ENCODE peak calls at places on chromosome 5, in ten cellular contexts. B, F, S, V, J, A, T, G, D and I are unnamed samples.

GRCh38 chr5:16540421-16540820 is 74.8 kb upstream of the ZNF622 start:
- DNase-seq in B (no peak), F (no peak), S (no peak), V (no peak), J (no peak), A (no peak), T (no peak), G (no peak), D (no peak), I (no peak)

GRCh38 chr5:160333726-160334125 is 21.4 kb upstream of the CCNJL start:
- DNase-seq in B (no peak), F (no peak), S (no peak), V (no peak), J (no peak), A (no peak), T (no peak), G (no peak), D (no peak), I (no peak)

GRCh38 chr5:149037819-149038218 is 25.0 kb downstream of the SH3TC2 start:
- DNase-seq in B (no peak), F (no peak), S (no peak), V (no peak), J (no peak), A (no peak), T (no peak), G (no peak), D (no peak), I (no peak)

GRCh38 chr5:158837908-158838307 is 261.8 kb downstream of the EBF1 start:
- DNase-seq in B (no peak), F (no peak), S (no peak), V (no peak), J (no peak), A (no peak), T (no peak), G (no peak), D (no peak), I (no peak)

GRCh38 chr5:51958473-51958872 is 575.2 kb downstream of the ISL1 start:
- DNase-seq in B (no peak), F (no peak), S (no peak), V (no peak), J (no peak), A (no peak), T (no peak), G (no peak), D (no peak), I (no peak)

GRCh38 chr5:101678494-101679193 is 617.4 kb downstream of the SLCO4C1 start:
- DNase-seq in B (peak), F (peak), S (peak), V (no peak), J (peak), A (peak), T (peak), G (peak), D (no peak), I (no peak)

GRCh38 chr5:10157085-10157669 is 92.5 kb downstream of the ATPSCKMT start:
- DNase-seq in B (no peak), F (no peak), S (no peak), V (no peak), J (no peak), A (no peak), T (no peak), G (peak), D (no peak), I (no peak)

GRCh38 chr5:129135633-129136032 is 41.1 kb downstream of the ISOC1 start:
- DNase-seq in B (no peak), F (no peak), S (no peak), V (no peak), J (peak), A (no peak), T (no peak), G (no peak), D (no peak), I (no peak)

GRCh38 chr5:101626572-101626971 is 669.5 kb downstream of the SLCO4C1 start:
- DNase-seq in B (no peak), F (no peak), S (no peak), V (no peak), J (no peak), A (no peak), T (no peak), G (no peak), D (no peak), I (no peak)

GRCh38 chr5:80483636-80484232 is 4.2 kb upstream of the FAM151B start:
- DNase-seq in B (no peak), F (no peak), S (no peak), V (no peak), J (no peak), A (no peak), T (no peak), G (no peak), D (no peak), I (no peak)

DNA sequence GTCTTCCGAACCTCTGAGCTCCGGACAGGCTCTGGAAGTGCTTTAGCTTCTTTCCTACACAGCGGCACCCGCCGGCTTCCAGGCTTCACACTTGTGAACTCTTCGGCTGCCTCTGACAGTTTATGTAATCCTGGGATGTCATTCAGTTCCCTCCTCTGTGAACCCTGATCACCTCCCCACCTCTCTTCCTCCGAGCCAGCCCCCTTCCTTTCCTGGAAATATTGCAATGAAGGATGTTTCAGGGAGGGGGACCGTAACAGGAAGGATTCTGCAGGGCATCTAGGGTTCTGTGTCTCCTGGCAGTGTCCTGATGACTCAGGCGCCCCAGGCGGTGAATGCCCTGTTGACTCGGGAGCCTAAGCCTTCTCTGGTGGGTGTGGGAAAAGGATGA is at the start of gene CD14:
- DNase-seq in B (peak), F (no peak), S (no peak), V (no peak), J (no peak), A (no peak), T (no peak), G (no peak), D (peak), I (peak)
- TF ChIP-seq POLR2AphosphoS5 in B (no peak), F (no peak), S (no peak), V (peak), J (no peak), A (no peak), T (no peak), G (no peak), D (peak), I (no peak)

DNA sequence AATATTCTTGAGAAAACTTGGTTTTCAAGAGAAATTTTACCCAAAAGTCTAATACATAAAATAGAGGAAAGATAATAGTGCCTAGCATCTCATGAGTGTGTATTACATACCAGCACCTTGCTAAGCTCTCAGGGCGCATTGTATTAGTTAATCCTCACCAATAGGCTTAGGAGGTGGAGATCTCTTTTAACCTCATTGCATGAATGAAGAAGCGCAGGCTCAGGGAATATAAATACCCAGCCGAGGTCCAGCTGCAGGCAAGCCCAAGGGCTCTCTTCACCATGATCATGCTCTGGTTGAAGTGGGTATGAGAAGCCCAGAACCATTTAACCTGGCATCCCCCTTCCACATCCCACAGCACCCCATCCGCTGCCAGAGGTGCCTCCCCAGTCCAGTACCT is 46.0 kb downstream of the CAMK2A start:
- DNase-seq in B (no peak), F (no peak), S (no peak), V (no peak), J (no peak), A (no peak), T (no peak), G (no peak), D (no peak), I (no peak)
- H3K4me3 ChIP-seq in B (no peak), F (no peak), S (no peak), V (no peak), J (no peak), A (no peak), T (no peak), G (no peak), D (no peak), I (no peak)

GRCh38 chr5:164420161-164420560 is 914.7 kb downstream of the MAT2B start:
- DNase-seq in B (no peak), F (no peak), S (no peak), V (no peak), J (no peak), A (no peak), T (no peak), G (no peak), D (no peak), I (no peak)

GRCh38 chr5:164422400-164422799 is 917.0 kb downstream of the MAT2B start:
- DNase-seq in B (no peak), F (peak), S (no peak), V (no peak), J (no peak), A (no peak), T (no peak), G (no peak), D (no peak), I (no peak)
- TF ChIP-seq CTCF in B (no peak), F (no peak), S (no peak), V (no peak), J (no peak), A (no peak), T (no peak), G (no peak), D (no peak), I (no peak)

GRCh38 chr5:166068547-166069335 is 2222.7 kb upstream of the WWC1 start:
- DNase-seq in B (no peak), F (no peak), S (no peak), V (no peak), J (no peak), A (no peak), T (no peak), G (no peak), D (no peak), I (no peak)

GRCh38 chr5:166074839-166075481 is 2216.5 kb upstream of the WWC1 start:
- DNase-seq in B (no peak), F (no peak), S (no peak), V (no peak), J (no peak), A (no peak), T (no peak), G (no peak), D (no peak), I (no peak)

DNA sequence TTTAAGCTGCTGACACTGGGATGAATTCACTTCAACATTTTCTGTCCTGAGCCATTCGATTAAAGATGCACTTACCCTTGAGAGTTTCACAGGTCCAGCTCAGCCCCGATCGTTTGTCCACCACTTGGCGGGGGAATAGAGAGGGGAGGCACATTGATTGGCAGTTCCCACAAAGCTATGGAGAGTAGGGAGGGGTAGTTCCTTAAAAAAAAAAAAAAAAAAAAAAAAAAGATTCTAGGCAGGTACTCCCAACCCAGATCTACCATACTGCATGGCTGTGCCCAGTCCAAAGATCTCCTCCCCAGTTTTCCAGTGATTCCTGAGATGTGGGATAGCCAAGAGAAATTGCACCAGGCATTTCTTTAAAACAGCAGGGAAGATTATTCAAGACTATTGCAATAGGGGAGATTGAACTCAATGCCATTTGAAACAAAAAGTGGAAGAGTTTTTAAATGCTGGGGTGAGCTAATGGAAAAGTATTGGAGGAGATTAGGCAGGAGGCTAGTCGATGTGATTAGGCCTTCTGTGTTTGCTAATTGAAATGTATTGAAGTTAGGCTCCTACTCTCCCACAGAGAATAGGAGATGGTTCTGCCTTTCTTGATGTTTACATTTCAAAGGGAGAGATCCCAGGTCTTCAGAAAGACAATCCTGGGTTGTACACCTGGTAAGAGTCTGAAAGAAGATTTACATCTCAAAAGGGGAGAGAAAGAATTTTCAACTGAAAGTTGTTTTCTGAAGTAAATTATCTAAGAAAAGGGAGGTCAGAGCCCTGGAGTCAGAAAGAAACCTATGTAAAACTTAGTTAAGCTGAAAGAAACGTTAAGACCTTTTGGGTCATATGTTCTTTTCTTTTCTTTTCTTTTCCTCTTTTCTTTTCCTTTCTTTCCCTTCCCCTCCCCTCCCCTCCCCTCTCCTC is 2217.3 kb upstream of the WWC1 start:
- DNase-seq in B (no peak), F (no peak), S (no peak), V (no peak), J (no peak), A (no peak), T (no peak), G (no peak), D (no peak), I (no peak)
- TF ChIP-seq POLR2AphosphoS5 in B (no peak), F (no peak), S (no peak), V (no peak), J (no peak), A (no peak), T (no peak), G (no peak), D (no peak), I (no peak)

GRCh38 chr5:176619569-176620332 is 9.8 kb upstream of the GPRIN1 start:
- DNase-seq in B (no peak), F (no peak), S (no peak), V (peak), J (no peak), A (no peak), T (peak), G (no peak), D (no peak), I (no peak)

GRCh38 chr5:176619203-176619568 is 9.2 kb upstream of the GPRIN1 start:
- DNase-seq in B (peak), F (peak), S (peak), V (peak), J (peak), A (no peak), T (peak), G (no peak), D (no peak), I (peak)

GRCh38 chr5:176621661-176622079 is 8.7 kb downstream of the SNCB start:
- DNase-seq in B (no peak), F (no peak), S (no peak), V (no peak), J (no peak), A (no peak), T (peak), G (no peak), D (no peak), I (no peak)

GRCh38 chr5:176618783-176619182 is 8.8 kb upstream of the GPRIN1 start:
- DNase-seq in B (no peak), F (no peak), S (no peak), V (no peak), J (no peak), A (no peak), T (peak), G (no peak), D (no peak), I (no peak)

DNA sequence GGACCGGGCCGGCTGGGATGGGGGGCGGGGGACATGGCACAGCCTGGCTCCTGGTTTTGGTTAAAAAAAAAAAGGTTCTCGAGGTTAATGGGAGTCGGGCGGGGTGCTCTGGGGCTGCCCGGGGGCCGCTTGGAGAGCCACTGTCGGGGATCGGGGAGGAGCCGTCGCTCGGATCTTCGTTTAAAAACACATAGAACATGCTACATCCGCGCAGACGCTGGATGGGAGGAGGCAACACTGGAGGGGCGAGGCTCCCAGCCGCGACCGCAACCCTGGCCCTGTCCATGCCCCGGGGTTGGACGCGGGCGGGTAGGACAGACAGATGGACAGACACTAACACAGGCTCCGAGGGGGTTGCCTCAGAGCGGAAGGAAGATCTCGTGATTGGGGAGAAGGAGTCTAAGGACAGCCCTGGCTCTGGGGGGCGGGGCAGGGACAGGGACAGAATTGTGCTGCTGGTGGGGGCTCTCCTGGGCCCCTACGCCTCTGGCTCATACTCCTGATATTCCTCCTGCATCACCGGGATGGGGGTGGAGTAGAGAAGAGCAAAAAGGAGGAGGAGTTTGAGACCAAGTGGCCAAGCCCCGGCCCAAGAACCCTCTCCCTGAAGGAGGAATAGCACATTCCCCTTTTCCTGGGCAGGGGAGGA is 9.9 kb downstream of the SNCB start:
- DNase-seq in B (no peak), F (no peak), S (peak), V (no peak), J (no peak), A (no peak), T (no peak), G (no peak), D (no peak), I (no peak)
- H3K4me3 ChIP-seq in B (no peak), F (no peak), S (peak), V (peak), J (no peak), A (peak), T (no peak), G (no peak), D (peak), I (peak)

GRCh38 chr5:133599600-133599999 is 12.7 kb downstream of the FSTL4 start:
- DNase-seq in B (no peak), F (no peak), S (no peak), V (no peak), J (no peak), A (no peak), T (no peak), G (no peak), D (no peak), I (no peak)

GRCh38 chr5:133599044-133599443 is 13.3 kb downstream of the FSTL4 start:
- DNase-seq in B (no peak), F (no peak), S (no peak), V (no peak), J (no peak), A (no peak), T (no peak), G (no peak), D (no peak), I (no peak)

GRCh38 chr5:133603711-133604110 is 8.6 kb downstream of the FSTL4 start:
- DNase-seq in B (no peak), F (no peak), S (no peak), V (no peak), J (no peak), A (no peak), T (no peak), G (no peak), D (peak), I (no peak)

GRCh38 chr5:133605323-133605722 is 7.0 kb downstream of the FSTL4 start:
- DNase-seq in B (no peak), F (no peak), S (no peak), V (no peak), J (no peak), A (no peak), T (peak), G (no peak), D (peak), I (no peak)

DNA sequence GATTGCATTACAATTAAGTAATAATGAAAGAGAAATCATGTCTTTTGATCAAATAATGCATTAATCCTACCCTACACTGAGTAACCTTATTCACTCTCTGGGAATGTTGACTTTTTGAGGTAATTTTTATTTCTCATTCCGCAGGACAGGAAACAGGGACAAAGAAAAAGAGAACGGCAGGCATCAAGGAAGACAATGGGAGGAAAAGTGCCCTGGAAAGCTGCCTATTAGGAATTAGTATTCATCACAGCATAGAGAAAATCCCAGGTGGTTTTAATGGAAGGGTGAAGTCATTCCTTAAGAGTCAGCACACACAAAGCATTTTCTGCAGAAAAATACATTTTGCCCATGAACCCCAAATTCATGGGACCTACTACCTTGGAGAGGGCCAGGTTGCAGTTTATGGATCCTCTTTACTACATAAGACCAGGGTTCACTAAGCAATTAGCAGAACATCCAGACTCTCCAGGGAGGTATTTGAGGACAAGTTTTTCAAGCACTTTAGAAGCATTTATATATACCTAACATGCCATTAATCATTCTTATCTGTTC is 9.4 kb downstream of the FSTL4 start:
- DNase-seq in B (no peak), F (peak), S (no peak), V (no peak), J (no peak), A (no peak), T (no peak), G (no peak), D (no peak), I (no peak)
- TF ChIP-seq CTCF in B (no peak), F (no peak), S (no peak), V (no peak), J (no peak), A (no peak), T (no peak), G (no peak), D (no peak), I (no peak)

GRCh38 chr5:139275536-139276297 is 17.8 kb upstream of the MATR3 start:
- DNase-seq in B (no peak), F (no peak), S (peak), V (no peak), J (no peak), A (no peak), T (no peak), G (peak), D (no peak), I (no peak)
- TF ChIP-seq POLR2AphosphoS5 in B (no peak), F (no peak), S (no peak), V (no peak), J (peak), A (no peak), T (no peak), G (no peak), D (no peak), I (no peak)

GRCh38 chr5:93092349-93093105 is 488.5 kb downstream of the NR2F1-AS1 start:
- DNase-seq in B (no peak), F (peak), S (no peak), V (no peak), J (no peak), A (no peak), T (no peak), G (no peak), D (no peak), I (no peak)

GRCh38 chr5:93087326-93087725 is 493.7 kb downstream of the NR2F1-AS1 start:
- DNase-seq in B (no peak), F (no peak), S (no peak), V (no peak), J (no peak), A (no peak), T (no peak), G (no peak), D (no peak), I (no peak)

GRCh38 chr5:93090698-93091097 is 490.3 kb downstream of the NR2F1-AS1 start:
- DNase-seq in B (no peak), F (no peak), S (no peak), V (no peak), J (no peak), A (no peak), T (no peak), G (no peak), D (no peak), I (no peak)

GRCh38 chr5:93088566-93088965 is 492.5 kb downstream of the NR2F1-AS1 start:
- DNase-seq in B (no peak), F (no peak), S (no peak), V (no peak), J (no peak), A (no peak), T (no peak), G (no peak), D (no peak), I (no peak)

GRCh38 chr5:93088997-93089396 is 492.0 kb downstream of the NR2F1-AS1 start:
- DNase-seq in B (no peak), F (no peak), S (no peak), V (no peak), J (no peak), A (no peak), T (no peak), G (no peak), D (no peak), I (no peak)
- H3K4me3 ChIP-seq in B (no peak), F (no peak), S (no peak), V (no peak), J (no peak), A (no peak), T (no peak), G (no peak), D (no peak), I (no peak)

GRCh38 chr5:127572930-127573329 is 55.5 kb downstream of the PRRC1 start:
- DNase-seq in B (no peak), F (no peak), S (no peak), V (no peak), J (no peak), A (no peak), T (no peak), G (no peak), D (no peak), I (no peak)
- TF ChIP-seq CTCF in B (peak), F (peak), S (peak), V (no peak), J (peak), A (peak), T (peak), G (peak), D (peak), I (no peak)